ENCODE peak calls at places on chromosome 6, in four cellular contexts. P, N, E and O are unnamed samples.

GRCh38 chr6:75094614-75095321 is 111.1 kb downstream of the COL12A1 start:
- DNase-seq in E (no peak), N (no peak), P (no peak), O (peak; percentile 30)

GRCh38 chr6:150874184-150874583 is 8.7 kb downstream of the MTHFD1L start:
- DNase-seq in N (no peak), P (no peak), E (no peak), O (no peak)

GRCh38 chr6:45531999-45532605 is 154.4 kb upstream of the SUPT3H start:
- DNase-seq in E (no peak), P (no peak), N (no peak), O (peak; percentile 36)

GRCh38 chr6:28922841-28923317 is 906 bp downstream of the TRIM27 start:
- DNase-seq in N (peak; percentile 63), E (peak; percentile 51), P (peak; percentile 20), O (peak; percentile 40)

GRCh38 chr6:34912715-34913464 is 23.8 kb downstream of the ANKS1A start:
- DNase-seq in N (no peak), P (no peak), E (peak; percentile 56), O (peak; percentile 73)

GRCh38 chr6:116258520-116258919 is 4.6 kb upstream of the TSPYL4 start:
- DNase-seq in P (no peak), E (no peak), N (no peak), O (no peak)

GRCh38 chr6:142757827-142758226 is 187.1 kb downstream of the HIVEP2 start:
- DNase-seq in P (no peak), E (no peak), N (no peak), O (no peak)

GRCh38 chr6:107360476-107360875 is 98.9 kb downstream of the PDSS2 start:
- DNase-seq in E (no peak), P (no peak), N (no peak), O (no peak)

GRCh38 chr6:37882292-37882691 is 62.8 kb downstream of the ZFAND3 start:
- DNase-seq in E (no peak), P (no peak), N (no peak), O (no peak)

GRCh38 chr6:167858086-167858591 is 31.4 kb downstream of the AFDN start:
- DNase-seq in N (no peak), E (no peak), P (no peak), O (peak; percentile 73)

GRCh38 chr6:111788779-111789276 is 84.4 kb downstream of the FYN start:
- DNase-seq in P (no peak), N (no peak), E (no peak), O (peak; percentile 67)

GRCh38 chr6:163897030-163897429 is 482.5 kb downstream of the QKI start:
- DNase-seq in P (no peak), E (no peak), N (no peak), O (peak; percentile 55)

GRCh38 chr6:111428803-111429202 is 54.2 kb downstream of the REV3L start:
- DNase-seq in E (no peak), P (no peak), N (no peak), O (no peak)

GRCh38 chr6:37323568-37323967 is 30.2 kb upstream of the RNF8 start:
- DNase-seq in E (no peak), P (no peak), N (no peak), O (peak; percentile 12)

GRCh38 chr6:113662049-113662655 is 195.0 kb upstream of the MARCKS start:
- DNase-seq in E (no peak), N (no peak), P (no peak), O (no peak)

GRCh38 chr6:169861431-169862045 is 110.1 kb downstream of the ERMARD start:
- DNase-seq in E (no peak), N (no peak), P (no peak), O (no peak)

GRCh38 chr6:139538366-139538765 is 163.9 kb upstream of the CITED2 start:
- DNase-seq in P (no peak), E (no peak), N (no peak), O (no peak)

GRCh38 chr6:108408453-108408852 is 113.6 kb downstream of the AFG1L start:
- DNase-seq in N (no peak), E (no peak), P (no peak), O (no peak)

GRCh38 chr6:21537660-21538059 is 55.9 kb upstream of the SOX4 start:
- DNase-seq in E (no peak), P (no peak), N (no peak), O (no peak)

GRCh38 chr6:116444092-116444491 is 17.1 kb upstream of the CALHM6 start:
- DNase-seq in E (peak; percentile 32), P (peak; percentile 62), N (no peak), O (peak; percentile 45)